ENCODE peak calls at places on chromosomes 1 and 21, in five cellular contexts. E is HCT116, V is cardiac fibroblast, X is heart right ventricle, T is kidney. G is an unnamed sample.

GRCh38 chr1:163300569-163300968 is 21.2 kb upstream of the NUF2 start:
- DNase-seq in V (peak), T (no peak), E (no peak), X (no peak), G (no peak)

GRCh38 chr1:28915036-28915895 is 897 bp downstream of the EPB41 start:
- DNase-seq in V (no peak), E (no peak), X (no peak), T (peak), G (peak)

GRCh38 chr1:48547521-48547920 is 75.5 kb upstream of the SPATA6 start:
- DNase-seq in V (no peak), T (no peak), X (no peak), E (no peak), G (no peak)

GRCh38 chr1:182205378-182206022 is 144.0 kb upstream of the ZNF648 start:
- DNase-seq in T (no peak), X (no peak), V (no peak), E (no peak), G (no peak)

GRCh38 chr1:15950302-15950701 is 25.6 kb downstream of the ZBTB17 start:
- DNase-seq in V (no peak), T (no peak), E (no peak), X (no peak), G (no peak)

GRCh38 chr1:167687919-167688519 is 33.8 kb upstream of the MPZL1 start:
- DNase-seq in V (peak), E (peak), T (no peak), X (no peak), G (peak)

GRCh38 chr1:179921981-179922380 is 32.6 kb upstream of the CEP350 start:
- DNase-seq in V (no peak), X (no peak), E (no peak), T (no peak), G (no peak)

GRCh38 chr1:37175666-37176215 is 141.4 kb upstream of the GRIK3 start:
- DNase-seq in T (no peak), V (no peak), E (no peak), X (no peak), G (no peak)

GRCh38 chr1:234963180-234963903 is 165.3 kb downstream of the TOMM20 start:
- DNase-seq in X (peak), V (peak), T (peak), E (no peak), G (no peak)

GRCh38 chr21:41926068-41926806 is 27.6 kb downstream of the C2CD2 start:
- DNase-seq in X (no peak), T (no peak), V (peak), E (no peak), G (peak)

GRCh38 chr1:61951731-61952585 is 209.7 kb downstream of the PATJ start:
- DNase-seq in X (no peak), T (no peak), E (no peak), V (peak), G (no peak)

GRCh38 chr1:163201906-163202305 is 810 bp downstream of the RGS5 start:
- DNase-seq in X (no peak), T (no peak), V (no peak), E (no peak), G (no peak)

GRCh38 chr1:236361909-236362590 is 32.0 kb upstream of the EDARADD start:
- DNase-seq in E (no peak), X (no peak), V (no peak), T (no peak), G (no peak)

GRCh38 chr1:201585099-201585498 is 46.2 kb downstream of the NAV1 start:
- DNase-seq in T (no peak), V (peak), E (no peak), X (no peak), G (no peak)

GRCh38 chr1:220879509-220880366 is 495 bp downstream of the HLX start:
- DNase-seq in E (no peak), X (peak), T (peak), V (peak), G (no peak)

GRCh38 chr1:80054129-80054528 is 1047.6 kb upstream of the ADGRL4 start:
- DNase-seq in V (peak), E (peak), X (no peak), T (no peak), G (peak)

GRCh38 chr1:211339631-211340041 is 13.0 kb downstream of the TRAF5 start:
- DNase-seq in T (no peak), X (no peak), E (no peak), V (no peak), G (no peak)

GRCh38 chr1:223233410-223234163 is 90.5 kb upstream of the TLR5 start:
- DNase-seq in T (no peak), E (peak), V (peak), X (no peak), G (no peak)

GRCh38 chr1:78101514-78101913 is 55.7 kb downstream of the GIPC2 start:
- DNase-seq in V (peak), E (peak), T (no peak), X (no peak), G (peak)

GRCh38 chr1:53160924-53161378 is 18.5 kb upstream of the SLC1A7 start:
- DNase-seq in E (no peak), T (no peak), V (no peak), X (no peak), G (no peak)

GRCh38 chr1:110136911-110137310 is 13.4 kb upstream of the SLC6A17 start:
- DNase-seq in E (no peak), V (no peak), X (no peak), T (no peak), G (no peak)

GRCh38 chr1:168483531-168483930 is 60.3 kb downstream of the XCL2 start:
- DNase-seq in E (no peak), V (peak), T (no peak), X (no peak), G (no peak)

GRCh38 chr1:91781371-91781825 is 104.6 kb downstream of the TGFBR3 start:
- DNase-seq in X (no peak), E (no peak), T (no peak), V (peak), G (peak)

GRCh38 chr1:41977329-41977728 is 58.6 kb upstream of the HIVEP3 start:
- DNase-seq in E (no peak), T (no peak), V (no peak), X (no peak), G (no peak)

GRCh38 chr1:27555700-27556424 is 48.1 kb downstream of the AHDC1 start:
- DNase-seq in X (peak), T (peak), E (no peak), V (peak), G (no peak)

GRCh38 chr1:238129677-238130076 is 239.0 kb upstream of the ZP4 start:
- DNase-seq in E (no peak), V (no peak), X (no peak), T (no peak), G (no peak)

GRCh38 chr1:33378976-33379375 is 51.9 kb downstream of the PHC2 start:
- DNase-seq in V (no peak), X (no peak), T (no peak), E (no peak), G (no peak)

GRCh38 chr1:153805929-153806750 is 30.9 kb downstream of the SLC27A3 start:
- DNase-seq in E (no peak), T (no peak), V (peak), X (no peak), G (no peak)

GRCh38 chr1:221759436-221759835 is 17.5 kb upstream of the DUSP10 start:
- DNase-seq in V (peak), T (no peak), X (no peak), E (no peak), G (no peak)

GRCh38 chr21:33762798-33763572 is 120.7 kb downstream of the ITSN1 start:
- DNase-seq in E (no peak), X (no peak), V (peak), T (no peak), G (no peak)

GRCh38 chr1:234643111-234643849 is 33.3 kb upstream of the IRF2BP2 start:
- DNase-seq in V (no peak), E (no peak), T (peak), X (no peak), G (no peak)

GRCh38 chr21:42560517-42561179 is 47.0 kb downstream of the SLC37A1 start:
- DNase-seq in T (peak), E (no peak), V (no peak), X (no peak), G (no peak)

GRCh38 chr1:31761883-31762282 is 2.3 kb downstream of the ADGRB2 start:
- DNase-seq in E (no peak), T (no peak), X (no peak), V (peak), G (no peak)

GRCh38 chr1:38489844-38490270 is 369.7 kb downstream of the RRAGC start:
- DNase-seq in E (peak), T (no peak), X (no peak), V (no peak), G (peak)

DNA sequence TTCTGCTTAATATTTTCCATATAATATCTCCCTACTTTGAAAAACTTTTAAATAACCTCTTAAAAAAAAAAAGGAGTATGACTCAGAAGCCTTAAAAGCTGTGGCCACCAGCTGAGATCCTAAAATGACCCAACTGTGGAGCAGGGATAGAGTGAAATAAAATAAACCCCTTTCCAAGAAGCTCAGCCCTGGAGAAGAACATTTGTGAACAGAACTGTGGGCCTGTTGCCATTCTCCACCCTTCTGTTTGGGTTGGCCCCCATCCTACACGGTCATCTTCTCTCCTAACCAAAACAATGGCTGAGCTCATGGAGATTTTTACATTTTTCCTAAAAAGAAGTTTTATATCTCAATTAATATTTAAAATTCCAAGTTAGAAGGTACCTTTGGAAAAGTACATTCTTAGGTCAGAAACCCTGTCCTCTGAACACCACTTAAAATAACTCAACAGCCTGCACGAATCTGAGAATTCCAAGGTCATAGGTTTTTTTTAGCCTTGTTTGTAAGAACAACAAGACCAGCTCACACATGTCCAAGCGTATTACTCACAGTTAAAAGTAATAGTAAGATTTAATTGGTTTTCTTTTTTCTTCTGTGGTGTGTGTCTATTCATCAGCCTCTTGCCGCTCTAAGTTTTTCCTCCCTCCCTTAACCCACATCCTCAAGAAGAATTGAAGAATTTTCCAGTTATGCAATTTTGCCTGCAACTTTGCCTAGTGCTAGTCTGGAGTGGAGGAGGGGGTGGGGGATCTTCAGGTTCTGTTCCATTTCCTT is 107.7 kb upstream of the ERRFI1 start:
- DNase-seq in X (peak), V (peak), T (no peak), E (peak), G (no peak)
- H3K4me3 ChIP-seq in X (no peak), V (peak), T (no peak), E (no peak), G (no peak)

DNA sequence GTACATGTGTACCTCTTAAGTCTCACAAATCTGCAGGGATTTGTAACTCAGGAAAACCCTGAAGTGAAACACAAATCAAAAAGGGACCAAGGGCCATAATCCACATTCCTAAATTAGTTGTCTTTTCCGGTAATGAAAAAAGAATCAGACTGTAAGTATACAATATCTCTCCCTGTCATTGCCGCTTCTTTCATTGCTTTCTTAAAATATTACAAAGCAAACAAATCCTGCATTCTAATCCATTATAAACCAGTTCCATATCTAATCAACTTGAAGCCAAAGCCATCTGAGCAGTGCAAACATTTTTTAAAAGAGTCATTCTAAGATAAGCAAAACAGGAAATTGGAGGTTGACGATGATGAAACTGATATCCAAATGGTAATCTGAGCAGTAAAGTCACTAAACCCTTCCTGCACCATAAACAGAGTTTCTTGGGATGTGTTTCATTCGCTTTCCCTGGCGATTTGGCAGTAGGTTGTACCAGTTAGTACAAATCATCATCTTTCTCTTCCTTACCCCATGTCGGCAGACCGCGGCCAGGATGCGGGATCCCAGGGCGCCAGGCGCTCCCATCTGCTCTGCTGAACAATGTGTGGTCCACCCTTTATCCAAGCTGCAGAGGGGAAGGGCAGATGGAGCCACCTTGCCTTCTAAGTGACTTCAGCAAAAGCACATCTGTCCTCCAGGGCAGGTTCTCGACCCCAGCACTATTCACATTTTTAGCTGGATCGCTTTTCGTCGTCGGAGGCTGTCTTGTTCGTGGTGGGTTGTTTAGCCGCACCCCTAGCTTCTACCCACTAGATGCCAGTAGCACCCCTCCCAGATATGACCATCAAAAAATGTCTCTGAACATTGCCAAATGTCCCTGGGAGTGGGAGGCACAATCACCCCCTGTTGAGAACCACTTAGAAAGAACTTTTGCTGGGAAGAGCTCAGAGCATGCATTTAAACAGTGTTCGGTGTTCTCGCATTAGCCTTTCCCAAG is 58.4 kb upstream of the SIM2 start:
- DNase-seq in V (no peak), T (no peak), X (no peak), E (no peak), G (no peak)
- TF ChIP-seq CTCF in V (no peak), T (no peak), X (no peak), E (peak), G (no peak)

DNA sequence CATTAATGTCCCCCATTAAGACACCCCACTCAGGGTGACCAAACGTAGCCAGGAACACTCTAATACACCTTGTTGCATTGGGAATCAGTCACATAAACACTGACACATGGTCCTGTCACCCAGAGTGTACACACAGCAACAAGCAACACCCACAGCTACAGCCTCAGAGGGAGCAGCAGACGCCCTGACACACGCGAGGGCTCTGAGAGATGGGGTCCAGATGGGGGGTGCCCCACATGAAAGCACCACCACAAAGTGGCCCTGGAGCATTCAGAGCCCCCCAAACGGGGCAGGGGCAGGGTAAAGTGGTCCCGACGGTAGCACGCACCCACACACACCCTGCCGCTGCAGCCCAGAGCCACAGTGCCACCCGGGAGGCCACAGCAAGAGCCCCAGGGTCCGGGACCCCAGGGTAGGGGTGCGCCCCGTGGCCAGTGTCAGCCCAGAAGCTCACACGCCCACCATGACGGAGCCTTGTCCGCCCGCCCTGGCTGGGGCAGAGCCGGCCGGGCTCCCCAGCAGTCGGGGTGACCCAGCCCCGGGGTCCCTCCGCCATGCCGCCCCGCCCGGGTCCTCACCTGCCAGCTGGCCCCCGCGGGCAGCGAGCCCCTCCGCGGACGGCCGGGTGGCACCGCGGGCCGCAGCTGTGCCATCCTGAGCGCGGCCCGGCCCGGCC is 47.3 kb downstream of the RAP1GAP start:
- DNase-seq in V (no peak), T (no peak), X (no peak), E (no peak), G (no peak)
- H3K4me3 ChIP-seq in V (no peak), T (peak), X (no peak), E (peak), G (peak)

GRCh38 chr1:148379697-148380096 is 103.4 kb downstream of the PPIAL4G start:
- DNase-seq in V (no peak), E (no peak), X (no peak), T (no peak), G (no peak)

GRCh38 chr1:148386617-148387016 is 96.5 kb downstream of the PPIAL4G start:
- DNase-seq in T (no peak), X (no peak), E (no peak), V (no peak), G (no peak)

GRCh38 chr1:148388260-148389026 is 94.7 kb downstream of the PPIAL4G start:
- DNase-seq in V (peak), T (peak), E (peak), X (peak), G (peak)

GRCh38 chr1:148385371-148386030 is 97.6 kb downstream of the PPIAL4G start:
- DNase-seq in T (no peak), V (no peak), X (no peak), E (no peak), G (no peak)

DNA sequence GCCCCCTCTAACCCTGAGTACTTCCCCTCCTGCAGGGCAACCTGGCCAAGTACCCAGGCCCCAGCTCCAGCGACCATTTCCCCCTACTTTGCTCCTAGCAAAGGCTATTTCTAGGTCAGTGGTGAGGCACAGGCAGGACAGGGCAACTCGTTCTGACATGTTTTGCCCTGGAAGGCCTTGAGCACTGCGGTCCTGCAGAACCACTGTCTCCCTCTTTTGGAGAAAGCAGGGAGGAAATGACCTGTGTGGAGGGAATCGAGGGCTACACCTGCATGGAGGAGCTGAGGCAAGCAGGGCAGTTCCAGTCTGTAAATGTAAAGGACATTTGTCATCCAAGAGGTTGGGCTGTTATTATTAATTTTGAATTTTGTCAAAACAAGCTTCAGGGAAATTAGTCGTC is 99.1 kb downstream of the PPIAL4G start:
- DNase-seq in X (no peak), V (no peak), E (no peak), T (no peak), G (no peak)
- TF ChIP-seq CTCF in X (no peak), V (no peak), E (no peak), T (no peak), G (no peak)

GRCh38 chr1:10941891-10942541 is 70.4 kb upstream of the TARDBP start:
- DNase-seq in T (no peak), X (peak), V (peak), E (no peak), G (no peak)
- H3K4me3 ChIP-seq in T (no peak), X (no peak), V (no peak), E (no peak), G (no peak)

GRCh38 chr1:190754769-190755168 is 277.1 kb upstream of the BRINP3 start:
- DNase-seq in V (peak), X (no peak), T (no peak), E (peak), G (peak)
- TF ChIP-seq CTCF in V (no peak), X (no peak), T (no peak), E (peak), G (peak)

GRCh38 chr1:39491146-39491921 is at the start of gene BMP8A:
- DNase-seq in T (peak), X (peak), E (peak), V (no peak), G (no peak)

GRCh38 chr1:39488012-39488545 is 3.4 kb upstream of the BMP8A start:
- DNase-seq in E (no peak), T (no peak), X (no peak), V (no peak), G (no peak)

GRCh38 chr1:39488801-39489566 is 2.5 kb upstream of the BMP8A start:
- DNase-seq in T (no peak), V (no peak), X (no peak), E (no peak), G (no peak)

GRCh38 chr1:39489567-39490239 is 1.7 kb upstream of the BMP8A start:
- DNase-seq in X (no peak), T (peak), E (no peak), V (no peak), G (no peak)

DNA sequence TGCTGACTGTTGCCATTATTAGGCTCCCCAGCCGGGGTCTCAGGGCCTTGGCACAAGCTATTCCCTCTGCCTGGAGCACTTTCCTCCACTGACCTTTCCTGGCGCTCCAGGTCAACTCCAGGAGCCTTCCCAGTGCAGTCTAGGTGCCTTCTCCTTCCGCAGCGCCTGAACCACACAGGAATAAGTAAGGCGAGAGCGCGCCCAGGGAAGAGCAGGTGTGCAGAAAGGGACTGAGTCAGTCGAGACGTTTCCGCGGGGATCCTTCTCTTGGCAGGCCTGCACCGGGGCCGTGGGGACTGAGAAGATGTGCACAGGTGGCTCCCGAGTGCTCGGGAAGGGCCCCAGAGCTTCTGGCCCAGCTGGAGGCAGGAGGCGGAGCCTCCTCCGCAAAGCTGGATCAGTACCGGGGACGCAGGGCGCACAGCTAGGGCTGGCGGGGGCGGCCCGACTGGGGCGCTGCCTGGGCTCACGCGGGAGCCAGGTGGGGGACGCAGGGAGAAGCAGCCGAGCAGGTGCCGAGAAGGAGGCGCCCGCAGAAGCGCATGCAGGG is 765 bp upstream of the BMP8A start:
- DNase-seq in X (no peak), E (no peak), V (no peak), T (peak), G (no peak)
- H3K4me3 ChIP-seq in X (peak), E (peak), V (peak), T (no peak), G (peak)

G was measured in LNCaP clone FGC.